ENCODE peak calls at places on chromosome 2, in eight cellular contexts. B is mucosa of descending colon; P is GM23338; O is stomach; N is left lung; G is breast epithelium; V is effector memory CD4-positive, alpha-beta T cell; Z is NT2/D1. I is an unnamed sample.

GRCh38 chr2:186319105-186319504 is 167.0 kb upstream of the ZC3H15 start:
- DNase-seq in V (no peak), Z (no peak), P (no peak), B (no peak), G (no peak), N (no peak), O (no peak), I (no peak)

GRCh38 chr2:241268716-241269445 is 46.6 kb downstream of the HDLBP start:
- DNase-seq in P (no peak), N (no peak), B (no peak), V (no peak), G (no peak), Z (no peak), O (no peak), I (no peak)

GRCh38 chr2:216792222-216793001 is 67.5 kb downstream of the TNP1 start:
- DNase-seq in Z (no peak), V (no peak), P (peak; percentile 30), B (no peak), O (no peak), N (no peak), G (peak; percentile 36), I (peak; percentile 90)

GRCh38 chr2:69742170-69742952 is 427 bp downstream of the ANXA4 start:
- DNase-seq in O (no peak), N (no peak), G (no peak), B (peak; percentile 47), P (peak; percentile 51), Z (no peak), V (no peak), I (peak; percentile 55)

GRCh38 chr2:232549655-232550350 is 554 bp downstream of the TIGD1 start:
- DNase-seq in B (no peak), V (no peak), Z (no peak), N (no peak), G (no peak), O (no peak), P (no peak), I (no peak)

GRCh38 chr2:223649941-223650530 is 47.9 kb upstream of the SCG2 start:
- DNase-seq in Z (no peak), P (no peak), G (no peak), V (no peak), B (no peak), N (no peak), O (no peak), I (no peak)

GRCh38 chr2:229713371-229714079 is 830 bp downstream of the DNER start:
- DNase-seq in P (peak; percentile 75), V (no peak), O (peak; percentile 32), G (no peak), Z (no peak), B (peak; percentile 32), N (no peak), I (no peak)

GRCh38 chr2:10490806-10491291 is 42.7 kb upstream of the ODC1 start:
- DNase-seq in Z (no peak), B (peak; percentile 72), N (no peak), O (peak; percentile 78), G (no peak), V (no peak), P (no peak), I (no peak)

GRCh38 chr2:172735646-172736418 is at the start of gene RAPGEF4:
- DNase-seq in Z (no peak), B (no peak), N (no peak), O (no peak), V (no peak), P (peak; percentile 64), G (no peak), I (no peak)

GRCh38 chr2:224293976-224294375 is 107.9 kb downstream of the FAM124B start:
- DNase-seq in G (no peak), O (no peak), V (no peak), P (peak; percentile 31), N (no peak), Z (no peak), B (no peak), I (no peak)

GRCh38 chr2:25098558-25099486 is 56.9 kb downstream of the EFR3B start:
- DNase-seq in N (no peak), P (no peak), V (no peak), Z (no peak), B (no peak), G (no peak), O (no peak), I (no peak)

GRCh38 chr2:205161156-205161555 is 521.1 kb upstream of the NRP2 start:
- DNase-seq in B (no peak), Z (no peak), O (no peak), P (no peak), G (no peak), V (no peak), N (no peak), I (no peak)

GRCh38 chr2:141041281-141041680 is 1089.5 kb downstream of the LRP1B start:
- DNase-seq in Z (no peak), G (no peak), O (no peak), P (no peak), B (no peak), V (no peak), N (no peak), I (no peak)

GRCh38 chr2:38380397-38381130 is 3.5 kb upstream of the ATL2 start:
- DNase-seq in P (no peak), B (no peak), V (no peak), O (no peak), Z (no peak), N (no peak), G (no peak), I (no peak)

GRCh38 chr2:228548230-228548629 is 366.7 kb upstream of the SPHKAP start:
- DNase-seq in P (no peak), B (no peak), O (no peak), Z (no peak), V (no peak), G (no peak), N (no peak), I (no peak)

GRCh38 chr2:23622466-23622865 is 237.5 kb downstream of the KLHL29 start:
- DNase-seq in B (no peak), V (no peak), N (peak; percentile 7), P (no peak), G (no peak), O (no peak), Z (no peak), I (no peak)

GRCh38 chr2:25453199-25453903 is 111.6 kb upstream of the DNMT3A start:
- DNase-seq in Z (no peak), G (no peak), N (no peak), B (no peak), P (no peak), O (no peak), V (no peak), I (no peak)

GRCh38 chr2:187917535-187917934 is 363.3 kb upstream of the TFPI start:
- DNase-seq in P (no peak), G (no peak), N (no peak), O (no peak), Z (no peak), B (no peak), V (no peak), I (no peak)

GRCh38 chr2:144938308-144938709 is 418.4 kb upstream of the ZEB2 start:
- DNase-seq in O (no peak), V (no peak), Z (no peak), G (no peak), B (no peak), N (no peak), P (no peak), I (no peak)

GRCh38 chr2:60544980-60545560 is 8.4 kb downstream of the BCL11A start:
- DNase-seq in N (no peak), P (no peak), V (no peak), Z (no peak), O (no peak), B (peak; percentile 21), G (no peak), I (no peak)

GRCh38 chr2:139162456-139162855 is 382.3 kb upstream of the NXPH2 start:
- DNase-seq in Z (no peak), B (no peak), V (no peak), O (no peak), N (no peak), P (no peak), G (no peak), I (no peak)

DNA sequence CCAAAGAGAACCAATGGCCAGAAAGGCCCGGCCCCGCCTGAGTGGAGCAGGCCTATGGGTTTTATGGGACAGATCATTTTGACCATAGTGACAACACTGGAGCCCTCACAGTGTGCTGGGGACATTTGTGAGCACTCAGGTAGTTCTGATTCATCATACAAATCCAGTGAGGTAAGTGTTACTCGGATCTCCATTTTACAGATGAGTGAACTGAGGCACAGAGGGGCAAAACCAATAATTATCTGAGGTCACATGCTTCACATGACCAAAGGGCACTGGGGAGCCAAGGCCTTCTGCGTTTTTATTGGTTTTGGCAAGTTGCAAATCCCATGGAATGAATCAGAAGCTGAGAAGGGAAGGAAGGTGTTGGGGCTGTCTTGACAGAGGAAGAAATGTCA is 111.5 kb upstream of the MGAT5 start:
- DNase-seq in N (no peak), B (no peak), P (no peak), G (no peak), V (no peak), Z (no peak), O (no peak), I (no peak)
- H3K4me1 ChIP-seq in N (peaks cover 20% of the 10 kb centered on the region), B (peaks cover 42% of the 10 kb centered on the region), P (peaks cover 46% of the 10 kb centered on the region), G (no peaks in the 10 kb centered on the region), V (peaks cover 14% of the 10 kb centered on the region), Z (peaks cover 16% of the 10 kb centered on the region), O (peaks cover 74% of the 10 kb centered on the region), I (no peaks in the 10 kb centered on the region)

GRCh38 chr2:105102963-105103421 is 65.1 kb downstream of the MRPS9 start:
- DNase-seq in V (no peak), Z (peak; percentile 85), N (no peak), O (no peak), B (no peak), P (peak; percentile 97), G (no peak), I (no peak)
- H3K4me1 ChIP-seq in V (no peaks in the 10 kb centered on the region), Z (peaks cover 9% of the 10 kb centered on the region), N (no peaks in the 10 kb centered on the region), O (no peaks in the 10 kb centered on the region), B (peaks cover 3% of the 10 kb centered on the region), P (peaks cover 21% of the 10 kb centered on the region), G (no peaks in the 10 kb centered on the region), I (no peaks in the 10 kb centered on the region)

GRCh38 chr2:101127319-101128056 is 23.7 kb downstream of the TBC1D8 start:
- DNase-seq in O (no peak), V (no peak), G (no peak), N (no peak), P (no peak), B (no peak), Z (no peak), I (no peak)
- H3K4me1 ChIP-seq in O (peaks cover 85% of the 10 kb centered on the region), V (no peaks in the 10 kb centered on the region), G (no peaks in the 10 kb centered on the region), N (peaks cover 21% of the 10 kb centered on the region), P (peaks cover 27% of the 10 kb centered on the region), B (peaks cover 18% of the 10 kb centered on the region), Z (peaks cover 7% of the 10 kb centered on the region), I (peaks cover 5% of the 10 kb centered on the region)

DNA sequence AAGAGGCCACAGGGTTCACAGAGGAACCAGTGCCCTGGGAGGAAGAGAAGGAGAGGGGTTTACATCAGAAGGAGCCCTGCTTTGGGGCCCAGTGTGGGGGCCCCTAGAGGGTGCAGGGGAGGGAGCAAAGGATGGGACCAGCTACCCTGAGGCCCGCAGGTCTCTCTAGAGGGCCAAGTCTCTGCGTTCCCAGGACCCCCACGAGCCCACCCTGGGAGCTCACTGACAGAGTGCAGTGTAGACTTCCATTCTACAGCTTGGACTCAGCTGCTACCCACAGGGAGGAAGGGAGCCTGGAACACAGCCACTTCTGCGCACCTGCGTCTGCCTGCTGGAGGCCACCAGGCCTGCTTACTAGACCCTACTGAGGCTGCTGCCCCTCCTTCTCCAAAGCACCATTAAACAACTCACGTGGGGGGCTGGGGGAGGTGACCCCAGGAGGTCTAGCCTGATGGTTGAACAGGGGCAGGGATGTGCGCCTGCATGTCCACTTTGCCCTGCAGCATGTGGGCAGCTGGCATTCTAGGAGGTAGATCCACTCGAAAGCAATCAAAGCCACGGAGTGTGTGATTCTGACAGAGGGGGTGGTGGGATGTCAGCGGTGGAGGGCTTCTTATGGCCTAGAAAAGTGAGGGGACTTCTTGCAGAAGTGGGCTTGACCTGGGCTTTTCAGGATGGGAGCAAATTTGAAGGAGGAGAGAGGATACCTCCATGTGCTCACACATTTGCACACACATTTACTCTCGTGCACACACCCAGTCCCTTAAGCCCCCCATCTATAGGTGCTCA is 90.2 kb downstream of the ZFP36L2 start:
- DNase-seq in B (peak; percentile 35), G (no peak), N (no peak), Z (no peak), V (no peak), P (no peak), O (no peak), I (no peak)
- H3K4me1 ChIP-seq in B (peaks cover 46% of the 10 kb centered on the region), G (no peaks in the 10 kb centered on the region), N (peaks cover 12% of the 10 kb centered on the region), Z (peaks cover 12% of the 10 kb centered on the region), V (peaks cover 91% of the 10 kb centered on the region), P (peaks cover 20% of the 10 kb centered on the region), O (peaks cover 76% of the 10 kb centered on the region), I (no peaks in the 10 kb centered on the region)